ENCODE peak calls at places on chromosomes 5 and 9, in seven cellular contexts. K, L, T, V, H, S and I are unnamed samples.

GRCh38 chr5:143536364-143536763 is 132.9 kb upstream of the NR3C1 start:
- DNase-seq in L (no peak), V (no peak), S (no peak), T (no peak), K (no peak), H (peak), I (no peak)

GRCh38 chr9:20236676-20237075 is 385.6 kb downstream of the MLLT3 start:
- DNase-seq in L (no peak), K (no peak), H (peak), S (no peak), T (no peak), V (no peak), I (no peak)

GRCh38 chr5:15607076-15607475 is 107.1 kb downstream of the FBXL7 start:
- DNase-seq in T (no peak), L (no peak), K (no peak), S (no peak), V (no peak), H (no peak), I (no peak)

GRCh38 chr9:92616199-92617129 is 53.5 kb downstream of the IPPK start:
- DNase-seq in L (no peak), S (peak), V (no peak), H (peak), K (no peak), T (no peak), I (peak)

GRCh38 chr5:32523625-32524024 is 61.7 kb upstream of the SUB1 start:
- DNase-seq in K (no peak), S (no peak), H (peak), V (peak), L (no peak), T (peak), I (no peak)

GRCh38 chr5:3825888-3826465 is 230.3 kb downstream of the IRX1 start:
- DNase-seq in V (no peak), T (no peak), S (no peak), H (no peak), K (no peak), L (no peak), I (no peak)

GRCh38 chr5:163565492-163565891 is 60.1 kb downstream of the MAT2B start:
- DNase-seq in S (no peak), H (no peak), V (no peak), T (peak), L (no peak), K (no peak), I (no peak)

GRCh38 chr9:17191095-17191494 is 56.3 kb downstream of the CNTLN start:
- DNase-seq in T (no peak), S (no peak), K (no peak), H (no peak), V (no peak), L (no peak), I (no peak)

GRCh38 chr9:10855847-10856246 is 243.0 kb upstream of the PTPRD start:
- DNase-seq in K (no peak), S (no peak), H (no peak), V (no peak), L (no peak), T (peak), I (no peak)

GRCh38 chr9:36744678-36745077 is 172.0 kb downstream of the MELK start:
- DNase-seq in T (no peak), S (no peak), L (no peak), K (no peak), V (peak), H (no peak), I (no peak)

GRCh38 chr9:91898451-91899433 is 51.3 kb downstream of the ROR2 start:
- DNase-seq in T (peak), L (peak), K (peak), S (peak), H (peak), V (peak), I (no peak)

GRCh38 chr9:105127863-105128220 is 116.6 kb upstream of the SLC44A1 start:
- DNase-seq in K (no peak), S (no peak), V (no peak), T (no peak), L (no peak), H (no peak), I (no peak)

GRCh38 chr9:87039809-87040392 is 92.6 kb upstream of the GAS1 start:
- DNase-seq in T (no peak), L (no peak), H (no peak), S (no peak), V (no peak), K (no peak), I (no peak)

GRCh38 chr9:123938401-123938800 is 8.5 kb upstream of the DENND1A start:
- DNase-seq in S (no peak), L (no peak), T (no peak), H (no peak), V (no peak), K (no peak), I (no peak)

GRCh38 chr9:127634021-127634420 is 21.9 kb downstream of the STXBP1 start:
- DNase-seq in K (no peak), V (no peak), L (no peak), T (peak), S (no peak), H (no peak), I (no peak)

GRCh38 chr9:137169764-137170460 is at the start of gene LRRC26:
- DNase-seq in H (no peak), S (no peak), T (no peak), K (peak), V (no peak), L (peak), I (no peak)

GRCh38 chr9:81182421-81182820 is 506.9 kb downstream of the TLE1 start:
- DNase-seq in L (no peak), T (no peak), S (no peak), H (no peak), K (no peak), V (no peak), I (no peak)

DNA sequence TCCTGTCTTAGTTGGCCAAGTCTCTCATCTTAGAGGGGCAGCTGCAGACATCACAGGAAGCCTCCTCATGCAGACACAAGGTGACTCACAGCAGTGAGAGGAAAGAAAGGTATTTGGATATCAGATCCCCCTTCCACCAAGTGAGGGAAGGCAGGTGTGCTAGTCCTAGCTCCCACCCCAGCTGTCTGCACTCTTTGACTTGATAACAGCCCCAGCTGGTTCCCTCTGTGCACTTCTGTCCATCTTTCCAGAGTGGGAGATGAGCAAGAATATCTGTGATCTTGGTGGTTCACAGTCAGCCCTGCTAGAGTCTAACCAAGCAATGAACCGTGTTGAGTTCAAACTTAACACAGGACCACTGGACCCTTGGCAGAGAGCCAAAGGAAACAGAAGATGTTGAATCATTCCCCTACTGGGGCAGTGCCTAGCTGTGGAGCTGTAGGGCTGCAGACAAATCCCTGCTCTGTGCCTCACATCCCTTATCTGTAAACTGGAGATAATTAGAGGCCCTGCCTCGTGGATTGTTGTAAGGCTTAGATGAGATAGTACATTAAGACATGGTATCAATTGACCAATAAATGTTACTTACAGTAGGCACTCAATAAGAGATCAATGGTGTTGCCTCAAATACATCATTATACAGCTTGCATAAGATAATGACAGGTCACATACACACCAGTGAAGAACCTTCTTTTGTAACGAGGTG is 39.1 kb downstream of the SH3RF2 start:
- DNase-seq in K (no peak), L (no peak), T (no peak), V (peak), S (no peak), H (peak), I (no peak)
- TF ChIP-seq POLR2AphosphoS5 in K (no peak), L (no peak), T (no peak), V (no peak), S (no peak), H (no peak), I (no peak)

GRCh38 chr9:129639034-129639630 is 2.8 kb downstream of the ASB6 start:
- DNase-seq in K (peak), V (no peak), T (no peak), H (no peak), L (no peak), S (no peak), I (no peak)
- TF ChIP-seq POLR2AphosphoS5 in K (no peak), V (no peak), T (no peak), H (no peak), L (no peak), S (no peak), I (no peak)

GRCh38 chr5:107330903-107331302 is 339.8 kb downstream of the EFNA5 start:
- DNase-seq in H (no peak), K (no peak), T (no peak), V (no peak), L (no peak), S (no peak), I (no peak)

GRCh38 chr5:107331882-107332281 is 338.9 kb downstream of the EFNA5 start:
- DNase-seq in S (no peak), K (no peak), T (no peak), H (no peak), V (no peak), L (no peak), I (no peak)

GRCh38 chr5:107324071-107324470 is 346.7 kb downstream of the EFNA5 start:
- DNase-seq in V (no peak), S (no peak), H (no peak), L (no peak), T (no peak), K (no peak), I (no peak)

GRCh38 chr5:107331312-107331711 is 339.4 kb downstream of the EFNA5 start:
- DNase-seq in H (no peak), L (no peak), K (no peak), T (no peak), S (no peak), V (no peak), I (no peak)

DNA sequence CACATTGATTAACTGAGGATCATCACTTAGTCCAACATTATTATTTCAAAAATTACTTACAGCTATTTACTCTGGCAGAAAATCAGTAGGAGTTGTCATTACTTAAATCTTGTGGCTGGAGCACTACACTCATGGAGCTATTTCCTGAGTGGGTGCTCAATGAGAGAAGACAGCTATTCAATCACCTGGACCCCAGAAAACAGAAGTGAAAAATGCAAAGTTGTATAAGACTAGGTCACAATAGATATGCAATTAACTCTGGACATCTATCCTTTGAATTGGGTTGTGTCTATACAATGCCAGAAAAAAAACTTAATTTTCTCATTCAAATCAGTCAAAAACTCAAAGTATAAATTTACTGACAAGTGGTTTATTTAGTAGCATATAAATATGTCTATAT is 340.9 kb downstream of the EFNA5 start:
- DNase-seq in H (no peak), V (no peak), K (no peak), T (no peak), S (no peak), L (no peak), I (no peak)
- TF ChIP-seq POLR2AphosphoS5 in H (no peak), V (no peak), K (no peak), T (no peak), S (no peak), L (no peak), I (no peak)

DNA sequence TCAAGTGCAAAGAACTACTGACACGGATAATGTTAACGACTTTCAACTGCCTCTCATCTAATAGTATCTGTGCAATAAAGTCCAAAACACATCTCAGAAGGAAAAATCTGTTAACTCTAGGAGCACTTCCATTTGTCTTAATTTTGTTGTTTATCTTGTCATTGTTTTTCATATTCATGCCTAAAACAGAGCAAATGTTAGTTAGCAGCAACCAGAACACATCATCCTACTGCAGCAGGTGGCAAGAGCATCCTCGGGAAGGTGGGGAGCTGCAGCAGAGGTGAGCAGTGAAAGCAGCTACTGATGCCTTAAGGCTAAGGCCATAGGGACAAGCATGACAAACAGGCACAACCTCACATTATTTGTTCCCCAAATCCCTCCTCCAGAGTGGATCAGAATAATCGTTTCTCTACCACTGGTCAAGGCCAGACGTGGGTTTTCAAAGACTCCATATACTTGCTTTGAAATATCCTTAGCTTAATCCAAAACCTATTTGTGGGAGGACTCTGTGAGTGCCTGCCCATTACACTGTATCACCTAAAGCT is 1.1 kb downstream of the HMGCS1 start:
- DNase-seq in L (no peak), V (no peak), T (no peak), S (no peak), H (no peak), K (no peak), I (no peak)
- TF ChIP-seq POLR2AphosphoS5 in L (no peak), V (no peak), T (no peak), S (no peak), H (no peak), K (no peak), I (no peak)

DNA sequence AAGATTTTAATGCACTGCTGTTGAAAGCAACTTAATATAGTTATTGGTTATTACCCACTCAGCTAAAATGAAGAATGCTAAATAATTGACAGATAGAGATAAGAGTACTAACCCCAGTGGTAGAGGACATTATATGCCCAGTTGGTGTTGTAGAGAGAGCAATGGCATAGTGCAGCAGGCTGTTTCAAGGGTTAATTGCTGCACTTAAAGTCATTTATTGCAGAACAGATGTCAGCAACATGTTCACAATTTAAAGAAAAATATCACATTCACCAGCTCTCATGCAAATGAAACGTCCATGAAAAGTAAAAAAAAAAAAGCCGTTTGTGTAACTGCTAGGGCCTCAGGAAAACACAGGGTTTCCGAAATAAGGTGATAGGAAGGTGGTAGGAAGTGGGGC is 254.6 kb downstream of the MTRR start:
- DNase-seq in H (no peak), L (no peak), S (no peak), K (no peak), T (no peak), V (no peak), I (no peak)
- TF ChIP-seq POLR2AphosphoS5 in H (no peak), L (no peak), S (no peak), K (no peak), T (no peak), V (no peak), I (no peak)

GRCh38 chr9:14251146-14252071 is 62.5 kb downstream of the NFIB start:
- DNase-seq in V (no peak), T (peak), K (peak), L (peak), S (peak), H (peak), I (no peak)
- TF ChIP-seq POLR2AphosphoS5 in V (no peak), T (no peak), K (peak), L (peak), S (no peak), H (no peak), I (no peak)

GRCh38 chr5:116971131-116971530 is 396.5 kb upstream of the SEMA6A start:
- DNase-seq in S (no peak), T (peak), H (no peak), L (no peak), K (no peak), V (no peak), I (no peak)
- TF ChIP-seq POLR2AphosphoS5 in S (no peak), T (no peak), H (no peak), L (no peak), K (no peak), V (no peak), I (no peak)